ENCODE peak calls at places on chromosomes 13 and 19, in five cellular contexts. W is A549, Q is stomach, U is transverse colon, V is uterus. F is an unnamed sample.

GRCh38 chr13:111174377-111174776 is 59.3 kb downstream of the ARHGEF7 start:
- DNase-seq in W (no peak), Q (no peak), U (no peak), V (no peak), F (no peak)

GRCh38 chr19:49499030-49499670 is 2.9 kb downstream of the RPS11 start:
- DNase-seq in W (no peak), Q (no peak), U (no peak), V (no peak), F (no peak)

GRCh38 chr13:85520445-85520844 is 278.8 kb downstream of the SLITRK6 start:
- DNase-seq in W (no peak), Q (no peak), U (no peak), V (no peak), F (no peak)

GRCh38 chr13:113599396-113599795 is 14.8 kb downstream of the TFDP1 start:
- DNase-seq in W (no peak), Q (no peak), U (no peak), V (no peak), F (no peak)

GRCh38 chr19:31231181-31231580 is 118.1 kb downstream of the TSHZ3 start:
- DNase-seq in W (no peak), Q (no peak), U (no peak), V (no peak), F (no peak)

GRCh38 chr19:54906819-54907218 is 871 bp downstream of the NCR1 start:
- DNase-seq in W (no peak), Q (no peak), U (no peak), V (no peak), F (no peak)

GRCh38 chr13:49996951-49997895 is at the start of gene TRIM13:
- DNase-seq in W (peak), Q (peak), U (peak), V (peak), F (peak)

GRCh38 chr13:75139291-75139690 is 342.7 kb downstream of the TBC1D4 start:
- DNase-seq in W (no peak), Q (no peak), U (no peak), V (no peak), F (no peak)

GRCh38 chr19:13579388-13580060 is 73.2 kb upstream of the CACNA1A start:
- DNase-seq in W (no peak), Q (no peak), U (no peak), V (no peak), F (no peak)

GRCh38 chr13:35891973-35892441 is 239.2 kb downstream of the DCLK1 start:
- DNase-seq in W (peak), Q (no peak), U (no peak), V (no peak), F (no peak)

GRCh38 chr19:31538879-31539278 is 189.6 kb upstream of the TSHZ3 start:
- DNase-seq in W (no peak), Q (no peak), U (no peak), V (no peak), F (no peak)

GRCh38 chr19:800360-801029 is 3.2 kb downstream of the PTBP1 start:
- DNase-seq in W (no peak), Q (peak), U (peak), V (no peak), F (no peak)

DNA sequence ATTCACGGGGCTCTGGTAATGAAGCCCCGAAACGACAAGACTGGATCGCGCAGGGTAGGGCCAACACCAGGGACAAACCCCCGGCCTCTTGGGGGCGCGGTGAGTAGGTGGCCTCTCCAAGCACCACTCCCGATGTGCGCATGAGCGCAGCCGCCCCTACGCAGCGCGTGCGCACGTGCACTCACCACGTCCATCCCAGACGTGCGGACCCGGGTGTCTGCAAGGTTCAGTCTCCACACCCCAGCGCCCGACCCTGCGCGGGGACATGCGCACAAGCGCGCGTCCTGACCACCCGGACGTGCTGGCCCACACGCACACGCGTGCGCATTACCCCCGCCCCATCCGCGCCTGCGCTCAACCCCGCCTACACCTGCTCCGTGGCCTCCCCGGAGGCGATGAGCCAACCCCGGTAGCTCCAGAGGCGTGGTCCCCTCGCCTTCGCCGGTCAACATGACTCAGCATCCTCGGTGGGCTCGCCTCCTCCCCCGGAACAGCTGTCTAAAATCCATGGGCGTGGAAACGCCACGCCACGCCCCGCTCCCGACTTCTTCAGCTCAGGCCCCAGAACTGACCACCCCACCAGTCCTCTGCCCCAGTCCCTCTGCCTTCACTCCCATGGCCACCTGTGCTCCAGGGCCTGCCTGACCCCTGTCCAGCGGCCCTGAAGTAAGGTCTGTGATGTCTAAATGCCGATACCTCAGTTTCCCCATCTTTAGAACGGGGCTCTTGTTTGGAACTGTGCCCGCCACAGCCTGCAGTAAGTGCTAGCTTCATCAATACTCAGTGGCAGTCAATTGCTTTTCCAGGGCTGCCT is 5.6 kb upstream of the GPI start:
- DNase-seq in W (peak), Q (peak), U (peak), V (peak), F (peak)
- TF ChIP-seq POLR2A in W (peak), Q (no peak), U (peak), V (peak), F (peak)

GRCh38 chr19:50793558-50794065 is 3.4 kb downstream of the ACP4 start:
- DNase-seq in W (no peak), Q (no peak), U (no peak), V (no peak), F (no peak)
- TF ChIP-seq POLR2A in W (no peak), Q (no peak), U (no peak), V (no peak), F (no peak)

DNA sequence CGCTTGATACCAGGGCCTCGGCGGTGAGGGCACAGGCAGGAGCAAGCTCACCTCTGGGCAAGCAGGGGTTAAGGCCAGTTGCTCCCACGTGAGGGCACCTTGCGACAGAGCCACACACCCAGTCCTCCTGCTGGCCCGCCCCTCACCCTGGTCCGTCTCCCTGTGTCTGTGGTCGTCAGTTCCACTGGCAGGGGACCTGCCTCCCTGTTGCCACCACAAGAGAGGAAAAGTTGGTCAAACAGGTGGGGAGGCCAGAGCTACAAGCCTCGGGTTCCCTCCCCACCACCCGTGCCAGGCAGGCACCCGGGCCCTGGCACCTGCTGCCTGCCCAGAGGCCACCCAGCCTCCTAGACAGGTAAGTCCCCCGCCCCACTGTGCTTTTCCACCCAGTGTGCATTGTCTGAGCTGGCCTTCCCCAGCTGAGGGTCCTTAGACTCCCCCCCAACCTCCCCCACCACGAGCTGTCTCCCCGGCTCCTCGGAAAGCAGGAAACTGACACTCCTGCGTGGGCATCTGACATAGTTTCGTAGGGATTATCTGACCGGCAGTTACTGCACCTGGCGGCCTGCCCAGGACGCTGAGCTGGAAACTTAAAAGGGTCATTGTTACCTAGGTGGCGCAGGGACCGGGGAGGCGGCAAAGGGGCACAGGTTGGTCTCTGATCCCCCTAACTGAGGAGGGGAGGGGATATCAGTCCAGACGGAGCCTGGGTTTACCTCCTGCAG is at the start of gene TJP3:
- DNase-seq in W (no peak), Q (peak), U (peak), V (no peak), F (no peak)
- TF ChIP-seq POLR2A in W (no peak), Q (no peak), U (peak), V (no peak), F (no peak)

GRCh38 chr19:43769256-43769655 is 11.5 kb downstream of the KCNN4 start:
- DNase-seq in W (no peak), Q (no peak), U (no peak), V (no peak), F (no peak)
- TF ChIP-seq POLR2A in W (no peak), Q (no peak), U (no peak), V (no peak), F (no peak)

GRCh38 chr13:20703785-20704458 is 423 bp downstream of the IL17D start:
- DNase-seq in W (peak), Q (peak), U (peak), V (peak), F (peak)
- TF ChIP-seq POLR2A in W (peak), Q (no peak), U (no peak), V (peak), F (no peak)

GRCh38 chr19:7534531-7534980 is 961 bp upstream of the PNPLA6 start:
- DNase-seq in W (peak), Q (peak), U (peak), V (peak), F (no peak)

GRCh38 chr19:7533925-7534480 is 1.5 kb upstream of the PNPLA6 start:
- DNase-seq in W (peak), Q (peak), U (peak), V (peak), F (peak)

GRCh38 chr19:7533281-7533819 is 2.2 kb upstream of the PNPLA6 start:
- DNase-seq in W (peak), Q (peak), U (peak), V (peak), F (no peak)

GRCh38 chr19:7535993-7536685 is 622 bp downstream of the PNPLA6 start:
- DNase-seq in W (no peak), Q (no peak), U (no peak), V (no peak), F (peak)

GRCh38 chr19:7535035-7535992 is at the start of gene PNPLA6:
- DNase-seq in W (peak), Q (peak), U (peak), V (peak), F (peak)
- TF ChIP-seq POLR2A in W (peak), Q (no peak), U (peak), V (peak), F (peak)

DNA sequence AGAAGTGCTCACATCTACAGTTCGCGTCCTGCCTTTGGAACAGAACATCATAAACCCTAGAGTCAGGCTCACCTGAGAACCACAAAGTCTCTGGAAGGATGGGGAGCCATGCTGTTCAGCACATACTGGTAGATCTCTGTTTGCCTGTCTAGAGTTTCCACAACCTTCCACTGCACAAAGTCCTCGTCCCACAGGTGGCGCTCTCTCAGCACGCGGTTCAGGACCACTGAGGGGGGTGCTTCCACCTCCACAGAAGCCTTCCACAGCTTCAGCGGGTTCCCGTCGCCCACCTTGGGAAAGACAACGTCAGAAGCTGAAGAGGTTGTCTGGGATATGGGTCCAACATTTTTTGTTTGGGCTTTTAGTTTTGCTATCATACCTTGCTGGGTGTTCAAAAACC is 93.6 kb downstream of the KL start:
- DNase-seq in W (peak), Q (no peak), U (no peak), V (no peak), F (no peak)
- TF ChIP-seq POLR2A in W (no peak), Q (no peak), U (no peak), V (no peak), F (no peak)

F was measured in erythroblast.